ENCODE peak calls at places on chromosome 19, in six cellular contexts. K is neural progenitor cell, V is colonic mucosa, R is MM.1S, B is neuronal stem cell, X is DND-41. M is an unnamed sample.

GRCh38 chr19:54169149-54169731 is 3.7 kb downstream of the TMC4 start:
- DNase-seq in K (no peak), V (no peak), R (no peak), B (no peak), X (no peak), M (no peak)

GRCh38 chr19:30083125-30083681 is 141.2 kb downstream of the URI1 start:
- DNase-seq in K (no peak), V (no peak), R (no peak), B (no peak), X (no peak), M (no peak)

GRCh38 chr19:33558846-33559245 is 37.3 kb upstream of the PEPD start:
- DNase-seq in K (no peak), V (no peak), R (no peak), B (no peak), X (no peak), M (peak; percentile 14)

GRCh38 chr19:30374791-30375650 is 2.8 kb downstream of the ZNF536 start:
- DNase-seq in K (peak; percentile 54), V (no peak), R (no peak), B (no peak), X (no peak), M (peak; percentile 14)

GRCh38 chr19:30584121-30584520 is 211.9 kb downstream of the ZNF536 start:
- DNase-seq in K (no peak), V (no peak), R (no peak), B (no peak), X (no peak), M (no peak)

GRCh38 chr19:32748497-32748896 is 28.9 kb downstream of the TDRD12 start:
- DNase-seq in K (peak; percentile 54), V (no peak), R (no peak), B (no peak), X (no peak), M (no peak)

GRCh38 chr19:33640773-33641172 is 19.0 kb downstream of the CHST8 start:
- DNase-seq in K (no peak), V (no peak), R (no peak), B (no peak), X (no peak), M (no peak)

GRCh38 chr19:30686252-30686762 is 314.1 kb downstream of the ZNF536 start:
- DNase-seq in K (no peak), V (no peak), R (no peak), B (no peak), X (no peak), M (peak; percentile 52)

GRCh38 chr19:46404039-46404883 is 9.1 kb downstream of the CCDC8 start:
- DNase-seq in K (peak; percentile 40), V (peak; percentile 82), R (no peak), B (no peak), X (no peak), M (peak; percentile 38)

GRCh38 chr19:33071887-33072286 is 7.2 kb upstream of the RHPN2 start:
- DNase-seq in K (no peak), V (no peak), R (no peak), B (no peak), X (no peak), M (no peak)

GRCh38 chr19:17762505-17763229 is 11.4 kb downstream of the FCHO1 start:
- DNase-seq in K (peak; percentile 94), V (peak; percentile 47), R (no peak), B (peak; percentile 84), X (peak; percentile 22), M (peak; percentile 57)

GRCh38 chr19:38691938-38692457 is 44.5 kb downstream of the ACTN4 start:
- DNase-seq in K (no peak), V (no peak), R (no peak), B (no peak), X (no peak), M (peak; percentile 97)

GRCh38 chr19:44889830-44890365 is 1.2 kb upstream of the TOMM40 start:
- DNase-seq in K (no peak), V (no peak), R (no peak), B (no peak), X (no peak), M (no peak)

GRCh38 chr19:4456566-4456842 is 1.1 kb downstream of the UBXN6 start:
- DNase-seq in K (peak; percentile 53), V (peak; percentile 45), R (no peak), B (no peak), X (no peak), M (peak; percentile 89)

GRCh38 chr19:19459707-19460251 is 54.3 kb downstream of the GATAD2A start:
- DNase-seq in K (no peak), V (no peak), R (no peak), B (no peak), X (peak; percentile 69), M (peak; percentile 89)

GRCh38 chr19:6608950-6609349 is 18.0 kb upstream of the CD70 start:
- DNase-seq in K (no peak), V (no peak), R (no peak), B (no peak), X (no peak), M (peak; percentile 21)

GRCh38 chr19:13881692-13882418 is 4.9 kb downstream of the NANOS3 start:
- DNase-seq in K (peak; percentile 29), V (peak; percentile 60), R (no peak), B (no peak), X (peak; percentile 95), M (peak; percentile 85)

GRCh38 chr19:8206147-8207087 is 2.8 kb upstream of the CERS4 start:
- DNase-seq in K (no peak), V (no peak), R (no peak), B (no peak), X (no peak), M (no peak)

GRCh38 chr19:3453840-3454239 is 26.5 kb downstream of the SMIM24 start:
- DNase-seq in K (no peak), V (no peak), R (no peak), B (no peak), X (no peak), M (no peak)

GRCh38 chr19:3452456-3453068 is 27.8 kb downstream of the SMIM24 start:
- DNase-seq in K (no peak), V (no peak), R (no peak), B (no peak), X (no peak), M (no peak)

GRCh38 chr19:3451451-3451866 is 28.9 kb downstream of the SMIM24 start:
- DNase-seq in K (no peak), V (no peak), R (no peak), B (no peak), X (no peak), M (peak; percentile 39)

GRCh38 chr19:3448616-3449334 is 31.6 kb downstream of the SMIM24 start:
- DNase-seq in K (no peak), V (no peak), R (no peak), B (no peak), X (no peak), M (no peak)

DNA sequence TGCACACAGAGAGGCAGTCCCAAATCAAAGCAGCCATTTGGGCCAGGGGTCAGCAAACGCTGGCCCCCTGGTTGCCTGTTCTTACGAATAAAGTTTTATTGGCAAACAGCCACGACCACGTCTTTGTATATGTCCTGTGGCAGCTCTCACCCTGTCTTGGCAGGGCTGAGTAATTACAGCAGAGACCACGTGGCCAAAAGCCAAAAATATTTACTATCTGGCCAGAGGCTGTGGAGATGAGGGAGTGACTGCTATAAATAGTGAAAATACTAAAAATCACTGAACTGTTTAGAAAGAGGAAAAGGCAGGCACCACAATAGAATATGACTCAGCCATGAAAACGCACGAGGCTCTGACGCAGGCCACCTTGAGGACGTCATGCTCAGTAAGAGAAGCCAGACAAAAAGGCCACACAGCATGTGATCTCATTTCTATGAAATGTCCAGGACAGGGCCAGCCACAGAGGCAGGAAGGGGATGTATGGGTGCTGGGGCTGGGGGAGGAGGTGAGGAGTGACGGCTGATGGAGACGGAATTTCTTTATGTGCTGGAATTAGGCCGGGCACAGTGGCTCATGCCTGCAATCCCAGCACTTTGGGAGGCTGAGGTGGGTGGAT is 29.4 kb downstream of the SMIM24 start:
- DNase-seq in K (no peak), V (no peak), R (peak; percentile 30), B (no peak), X (no peak), M (peak; percentile 99)
- H3K9ac ChIP-seq in K (no peak overlapping the region), V (no peak overlapping the region), R (no peak overlapping the region), B (no peak overlapping the region), X (no peak overlapping the region), M (peak overlapping the region; percentile 75)

GRCh38 chr19:37635076-37636056 is 19.9 kb downstream of the ZFP30 start:
- DNase-seq in K (no peak), V (no peak), R (no peak), B (no peak), X (no peak), M (no peak)
- H3K9me3 ChIP-seq in K (peaks cover 67% of the 10 kb centered on the region), V (peaks cover 19% of the 10 kb centered on the region), R (no peaks in the 10 kb centered on the region), B (peaks cover 18% of the 10 kb centered on the region), X (peaks cover 58% of the 10 kb centered on the region), M (peaks cover 30% of the 10 kb centered on the region)

DNA sequence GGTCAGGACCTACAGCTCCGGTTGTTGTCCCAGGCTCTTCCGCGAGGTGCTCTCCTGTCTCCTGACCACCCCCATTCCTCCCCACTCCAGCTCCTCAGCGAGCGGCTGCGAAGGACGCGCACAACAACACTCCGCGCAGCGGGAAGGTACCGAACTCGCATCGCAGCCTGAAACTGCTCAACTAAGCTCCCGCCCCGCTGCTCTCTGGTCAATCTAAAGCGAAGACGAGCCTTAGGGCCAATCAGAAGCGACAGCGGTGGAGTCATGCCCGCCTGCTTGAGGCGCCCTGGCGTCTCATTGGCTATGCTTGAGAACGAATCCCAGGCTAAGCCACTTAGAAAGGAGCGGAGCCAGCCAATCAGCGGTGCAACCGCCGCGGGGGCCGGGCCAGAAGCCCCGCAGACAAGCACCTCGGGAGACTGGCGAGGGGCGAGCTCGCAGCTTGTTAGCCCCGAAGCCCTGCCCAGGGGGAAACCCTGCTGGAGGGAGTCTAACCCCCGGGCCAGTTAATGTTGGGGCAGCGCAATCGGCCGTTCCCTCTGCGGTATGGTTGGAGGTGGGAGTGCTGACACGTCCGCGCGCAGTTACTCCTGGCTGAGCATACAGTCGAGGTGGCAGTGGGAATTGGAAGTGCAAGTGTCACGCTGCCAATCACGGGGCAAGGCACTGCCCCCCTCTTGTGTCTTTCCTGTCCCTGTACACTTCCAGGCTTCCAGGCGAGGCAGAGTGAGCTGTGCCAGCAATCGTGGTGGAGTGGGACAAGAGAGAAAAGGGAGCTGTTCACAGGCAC is 1.9 kb upstream of the ZBTB32 start:
- DNase-seq in K (peak; percentile 99), V (peak; percentile 96), R (peak; percentile 98), B (peak; percentile 96), X (peak; percentile 98), M (peak; percentile 99)
- H3K9ac ChIP-seq in K (no peak overlapping the region), V (peak overlapping the region; percentile 70), R (no peak overlapping the region), B (peak overlapping the region; percentile 80), X (peak overlapping the region; percentile 57), M (peak overlapping the region; percentile 43)

GRCh38 chr19:12786149-12786870 is 5.0 kb upstream of the JUNB start:
- DNase-seq in K (no peak), V (peak; percentile 88), R (no peak), B (no peak), X (no peak), M (no peak)

GRCh38 chr19:12788025-12788681 is 3.1 kb upstream of the JUNB start:
- DNase-seq in K (no peak), V (no peak), R (no peak), B (no peak), X (no peak), M (peak; percentile 38)

GRCh38 chr19:12786950-12787349 is 4.3 kb upstream of the JUNB start:
- DNase-seq in K (no peak), V (no peak), R (no peak), B (no peak), X (no peak), M (no peak)

GRCh38 chr19:12788682-12789097 is 2.6 kb upstream of the JUNB start:
- DNase-seq in K (peak; percentile 70), V (peak; percentile 93), R (peak; percentile 59), B (no peak), X (no peak), M (peak; percentile 85)

DNA sequence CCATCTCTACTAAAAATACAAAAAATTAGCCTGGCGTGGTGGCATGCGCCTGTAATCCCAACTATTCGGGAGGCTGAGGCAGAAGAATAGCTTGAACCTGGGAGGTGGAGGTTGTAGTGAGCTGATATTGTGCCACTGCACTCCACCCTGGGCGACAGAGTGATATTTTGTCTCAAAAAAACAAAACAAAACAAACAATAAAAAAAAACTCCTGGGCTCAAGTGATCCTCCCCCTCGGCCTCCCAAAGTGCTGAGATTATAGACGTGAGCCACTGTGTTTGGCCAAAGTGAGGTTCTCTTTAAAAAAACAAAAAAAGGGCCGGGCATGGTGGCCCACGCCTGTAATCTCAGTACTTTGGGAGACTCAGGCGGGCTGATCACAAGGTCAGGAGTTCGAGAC is 3.8 kb upstream of the JUNB start:
- DNase-seq in K (no peak), V (no peak), R (no peak), B (no peak), X (no peak), M (no peak)
- H3K9me3 ChIP-seq in K (no peaks in the 10 kb centered on the region), V (no peaks in the 10 kb centered on the region), R (no peaks in the 10 kb centered on the region), B (no peaks in the 10 kb centered on the region), X (no peaks in the 10 kb centered on the region), M (no peaks in the 10 kb centered on the region)